ENCODE peak calls at places on chromosomes 4 and X, in ten cellular contexts. W is skeletal muscle cell, S is right lobe of liver, K is cardiac fibroblast, Q is GF-D8, B is T47D, C is endothelial cell, T is NCI-H1092 treated with DMSO at 0.1 percent for 48 hours, G is adrenal gland, E is NCI-H774. Z is an unnamed sample.

GRCh38 chr4:166501941-166502382 is 628.9 kb downstream of the TLL1 start:
- DNase-seq in W (no peak), S (no peak), K (peak; percentile 66), Q (no peak), B (peak; percentile 13), C (peak; percentile 43), T (no peak), G (peak; percentile 21), E (no peak), Z (no peak)

GRCh38 chr4:82774711-82775171 is 23.9 kb downstream of the SCD5 start:
- DNase-seq in W (peak; percentile 28), S (no peak), K (no peak), Q (no peak), B (no peak), C (no peak), T (peak; percentile 10), G (no peak), E (no peak), Z (no peak)

GRCh38 chr4:20026456-20026855 is 225.2 kb upstream of the SLIT2 start:
- DNase-seq in W (no peak), S (no peak), K (peak; percentile 19), Q (no peak), B (no peak), C (no peak), T (no peak), G (no peak), E (no peak), Z (no peak)

GRCh38 chr4:71290074-71290473 is 48.7 kb upstream of the SLC4A4 start:
- DNase-seq in W (peak; percentile 60), S (no peak), K (peak; percentile 82), Q (no peak), B (no peak), C (no peak), T (no peak), G (no peak), E (no peak), Z (no peak)

GRCh38 chr4:84913176-84913575 is 53.3 kb downstream of the WDFY3 start:
- DNase-seq in W (peak; percentile 3), S (no peak), K (no peak), Q (no peak), B (no peak), C (no peak), T (no peak), G (no peak), E (no peak), Z (no peak)

GRCh38 chrX:20665441-20665840 is 398.7 kb upstream of the RPS6KA3 start:
- DNase-seq in W (no peak), S (no peak), K (no peak), Q (no peak), B (no peak), C (no peak), T (no peak), G (no peak), E (no peak), Z (no peak)

GRCh38 chr4:125401784-125402183 is 87.0 kb downstream of the FAT4 start:
- DNase-seq in W (no peak), S (no peak), K (no peak), Q (no peak), B (no peak), C (no peak), T (no peak), G (no peak), E (no peak), Z (no peak)

GRCh38 chrX:39757971-39758370 is 339.8 kb downstream of the BCOR start:
- DNase-seq in W (no peak), S (no peak), K (peak; percentile 67), Q (no peak), B (no peak), C (no peak), T (no peak), G (no peak), E (no peak), Z (no peak)

GRCh38 chrX:12946838-12947544 is 27.9 kb upstream of the TMSB4X start:
- DNase-seq in W (peak; percentile 48), S (peak; percentile 57), K (peak; percentile 92), Q (peak; percentile 37), B (no peak), C (peak; percentile 74), T (peak; percentile 81), G (peak; percentile 91), E (peak; percentile 55), Z (peak; percentile 86)

GRCh38 chr4:128716325-128716724 is 93.2 kb upstream of the JADE1 start:
- DNase-seq in W (no peak), S (no peak), K (no peak), Q (no peak), B (no peak), C (no peak), T (no peak), G (no peak), E (no peak), Z (no peak)

GRCh38 chrX:2451456-2452316 is 49.1 kb downstream of the DHRSX start:
- DNase-seq in W (peak; percentile 20), S (no peak), K (peak; percentile 52), Q (no peak), B (no peak), C (no peak), T (no peak), G (no peak), E (no peak), Z (no peak)

GRCh38 chr4:99468891-99469290 is 33.7 kb upstream of the ADH7 start:
- DNase-seq in W (no peak), S (no peak), K (no peak), Q (no peak), B (no peak), C (no peak), T (no peak), G (no peak), E (no peak), Z (no peak)

GRCh38 chr4:135492439-135492838 is 1290.8 kb upstream of the PABPC4L start:
- DNase-seq in W (no peak), S (no peak), K (no peak), Q (no peak), B (no peak), C (no peak), T (no peak), G (no peak), E (no peak), Z (no peak)

GRCh38 chr4:101597204-101597603 is 193.3 kb upstream of the BANK1 start:
- DNase-seq in W (no peak), S (no peak), K (no peak), Q (no peak), B (no peak), C (no peak), T (no peak), G (no peak), E (no peak), Z (no peak)

GRCh38 chr4:140296871-140297570 is 76.4 kb upstream of the SCOC start:
- DNase-seq in W (no peak), S (no peak), K (no peak), Q (no peak), B (no peak), C (no peak), T (peak; percentile 91), G (peak; percentile 59), E (no peak), Z (peak; percentile 86)

GRCh38 chr4:80192937-80193336 is 4.4 kb upstream of the PRDM8 start:
- DNase-seq in W (peak; percentile 80), S (no peak), K (peak; percentile 67), Q (no peak), B (no peak), C (no peak), T (no peak), G (no peak), E (no peak), Z (no peak)

GRCh38 chr4:7897811-7898210 is 41.9 kb downstream of the AFAP1 start:
- DNase-seq in W (no peak), S (no peak), K (peak; percentile 48), Q (no peak), B (no peak), C (no peak), T (no peak), G (no peak), E (no peak), Z (no peak)

GRCh38 chr4:95779447-95779846 is 60.4 kb upstream of the PDHA2 start:
- DNase-seq in W (no peak), S (no peak), K (no peak), Q (no peak), B (no peak), C (no peak), T (no peak), G (no peak), E (no peak), Z (no peak)

GRCh38 chrX:17590892-17591740 is 146.2 kb upstream of the SCML1 start:
- DNase-seq in W (peak; percentile 41), S (peak; percentile 32), K (peak; percentile 80), Q (no peak), B (peak; percentile 23), C (peak; percentile 44), T (peak; percentile 68), G (peak; percentile 80), E (peak; percentile 57), Z (peak; percentile 71)

GRCh38 chr4:931194-931959 is 739 bp downstream of the GAK start:
- DNase-seq in W (peak; percentile 6), S (peak; percentile 39), K (peak; percentile 72), Q (no peak), B (no peak), C (no peak), T (no peak), G (peak; percentile 45), E (no peak), Z (peak; percentile 36)

GRCh38 chrX:103329991-103330390 is at the start of gene TCEAL7:
- DNase-seq in W (no peak), S (no peak), K (peak; percentile 33), Q (no peak), B (no peak), C (no peak), T (no peak), G (no peak), E (no peak), Z (no peak)

GRCh38 chr4:120785202-120785601 is 137.3 kb downstream of the PRDM5 start:
- DNase-seq in W (no peak), S (no peak), K (no peak), Q (no peak), B (no peak), C (no peak), T (no peak), G (no peak), E (no peak), Z (no peak)

GRCh38 chrX:18886344-18887161 is 97.4 kb downstream of the PHKA2 start:
- DNase-seq in W (no peak), S (peak; percentile 71), K (peak; percentile 60), Q (peak; percentile 4), B (peak; percentile 34), C (peak; percentile 39), T (peak; percentile 23), G (peak; percentile 86), E (peak; percentile 24), Z (peak; percentile 42)

GRCh38 chrX:78710146-78710545 is 37.4 kb upstream of the LPAR4 start:
- DNase-seq in W (no peak), S (no peak), K (no peak), Q (no peak), B (no peak), C (no peak), T (no peak), G (no peak), E (no peak), Z (no peak)

GRCh38 chrX:131675596-131676194 is 131.8 kb downstream of the OR13H1 start:
- DNase-seq in W (no peak), S (no peak), K (peak; percentile 30), Q (no peak), B (no peak), C (no peak), T (peak; percentile 9), G (no peak), E (no peak), Z (peak; percentile 1)

GRCh38 chr4:176920694-176921093 is 128.0 kb upstream of the VEGFC start:
- DNase-seq in W (peak; percentile 56), S (no peak), K (peak; percentile 88), Q (no peak), B (no peak), C (no peak), T (no peak), G (no peak), E (no peak), Z (no peak)

GRCh38 chr4:65510976-65511375 is 159.3 kb downstream of the EPHA5 start:
- DNase-seq in W (no peak), S (no peak), K (peak; percentile 79), Q (no peak), B (no peak), C (no peak), T (no peak), G (no peak), E (no peak), Z (no peak)

GRCh38 chrX:103688949-103689348 is 2.5 kb upstream of the MORF4L2 start:
- DNase-seq in W (no peak), S (no peak), K (peak; percentile 56), Q (no peak), B (no peak), C (no peak), T (peak; percentile 39), G (no peak), E (peak; percentile 4), Z (peak; percentile 50)